ENCODE peak calls at places on chromosomes 1 and 21, in nine cellular contexts. C, H, D, O, F, Q, U, V and W are unnamed samples.

GRCh38 chr1:225689882-225690459 is 37.0 kb upstream of the ENAH start:
- DNase-seq in C (no peak), H (no peak), D (no peak), O (no peak), F (no peak), Q (no peak), U (peak), V (no peak), W (no peak)

GRCh38 chr1:2074944-2075740 is 24.9 kb downstream of the PRKCZ start:
- DNase-seq in C (no peak), H (no peak), D (no peak), O (no peak), F (no peak), Q (no peak), U (no peak), V (no peak), W (no peak)

GRCh38 chr1:193451606-193452005 is 265.2 kb upstream of the B3GALT2 start:
- DNase-seq in C (no peak), H (no peak), D (no peak), O (no peak), F (no peak), Q (no peak), U (no peak), V (no peak), W (no peak)

GRCh38 chr1:33094971-33095604 is 14.1 kb downstream of the AZIN2 start:
- DNase-seq in C (no peak), H (no peak), D (no peak), O (peak), F (no peak), Q (no peak), U (peak), V (peak), W (peak)

GRCh38 chr1:172928412-172928811 is 122.3 kb downstream of the TNFSF18 start:
- DNase-seq in C (no peak), H (no peak), D (no peak), O (no peak), F (no peak), Q (peak), U (no peak), V (no peak), W (no peak)

GRCh38 chr1:169217621-169218020 is 111.1 kb downstream of the ATP1B1 start:
- DNase-seq in C (no peak), H (no peak), D (no peak), O (no peak), F (no peak), Q (no peak), U (no peak), V (no peak), W (no peak)

GRCh38 chr1:21577933-21578332 is 68.7 kb downstream of the ALPL start:
- DNase-seq in C (no peak), H (no peak), D (no peak), O (no peak), F (no peak), Q (no peak), U (no peak), V (no peak), W (no peak)

GRCh38 chr1:18895317-18895716 is 7.0 kb downstream of the ALDH4A1 start:
- DNase-seq in C (no peak), H (no peak), D (no peak), O (no peak), F (no peak), Q (no peak), U (no peak), V (no peak), W (no peak)

GRCh38 chr1:109924316-109924715 is 13.7 kb downstream of the CSF1 start:
- DNase-seq in C (no peak), H (no peak), D (no peak), O (no peak), F (no peak), Q (no peak), U (no peak), V (no peak), W (no peak)

GRCh38 chr21:15850645-15851044 is 120.9 kb downstream of the USP25 start:
- DNase-seq in C (no peak), H (no peak), D (no peak), O (no peak), F (no peak), Q (no peak), U (no peak), V (peak), W (no peak)

GRCh38 chr1:21869620-21870121 is 57.6 kb downstream of the LDLRAD2 start:
- DNase-seq in C (no peak), H (no peak), D (peak), O (peak), F (peak), Q (peak), U (peak), V (peak), W (no peak)

GRCh38 chr1:155976062-155976912 is 2.1 kb downstream of the ARHGEF2 start:
- DNase-seq in C (peak), H (peak), D (no peak), O (peak), F (peak), Q (no peak), U (peak), V (peak), W (peak)

GRCh38 chr1:46528297-46528955 is 23.0 kb downstream of the KNCN start:
- DNase-seq in C (no peak), H (no peak), D (no peak), O (no peak), F (no peak), Q (no peak), U (no peak), V (no peak), W (no peak)

GRCh38 chr1:63877816-63878215 is 104.0 kb downstream of the ROR1 start:
- DNase-seq in C (no peak), H (no peak), D (no peak), O (no peak), F (no peak), Q (peak), U (no peak), V (no peak), W (no peak)

GRCh38 chr1:23779826-23780371 is 1.7 kb downstream of the PITHD1 start:
- DNase-seq in C (no peak), H (no peak), D (no peak), O (no peak), F (no peak), Q (no peak), U (no peak), V (peak), W (no peak)

GRCh38 chr21:45248893-45249381 is 38.8 kb downstream of the POFUT2 start:
- DNase-seq in C (no peak), H (no peak), D (no peak), O (peak), F (no peak), Q (no peak), U (no peak), V (no peak), W (no peak)

GRCh38 chr1:233102381-233102780 is 152.0 kb downstream of the NTPCR start:
- DNase-seq in C (no peak), H (no peak), D (no peak), O (no peak), F (no peak), Q (no peak), U (no peak), V (no peak), W (no peak)

GRCh38 chr1:167703557-167703956 is 18.2 kb upstream of the MPZL1 start:
- DNase-seq in C (no peak), H (no peak), D (no peak), O (no peak), F (peak), Q (no peak), U (no peak), V (no peak), W (no peak)

GRCh38 chr1:76635784-76636183 is 231.5 kb upstream of the ST6GALNAC5 start:
- DNase-seq in C (no peak), H (no peak), D (no peak), O (no peak), F (no peak), Q (no peak), U (no peak), V (no peak), W (no peak)

GRCh38 chr1:65232402-65233122 is 76.8 kb upstream of the DNAJC6 start:
- DNase-seq in C (no peak), H (no peak), D (no peak), O (no peak), F (no peak), Q (no peak), U (no peak), V (no peak), W (peak)

GRCh38 chr1:192668434-192668983 is 32.6 kb downstream of the RGS13 start:
- DNase-seq in C (no peak), H (no peak), D (no peak), O (no peak), F (no peak), Q (peak), U (no peak), V (peak), W (no peak)

GRCh38 chr1:54342306-54342705 is 63.9 kb downstream of the SSBP3 start:
- DNase-seq in C (no peak), H (no peak), D (no peak), O (no peak), F (no peak), Q (no peak), U (no peak), V (no peak), W (no peak)

GRCh38 chr21:34950980-34951379 is 98.1 kb downstream of the RUNX1 start:
- DNase-seq in C (no peak), H (no peak), D (no peak), O (no peak), F (no peak), Q (no peak), U (no peak), V (no peak), W (no peak)

GRCh38 chr21:45517249-45518065 is 24.8 kb downstream of the SLC19A1 start:
- DNase-seq in C (no peak), H (no peak), D (no peak), O (no peak), F (peak), Q (no peak), U (peak), V (no peak), W (no peak)

GRCh38 chr1:26820784-26821269 is 5.7 kb upstream of the ZDHHC18 start:
- DNase-seq in C (no peak), H (peak), D (no peak), O (no peak), F (no peak), Q (no peak), U (no peak), V (no peak), W (no peak)

GRCh38 chr1:1318131-1318652 is 6.3 kb downstream of the INTS11 start:
- DNase-seq in C (no peak), H (no peak), D (no peak), O (peak), F (peak), Q (peak), U (peak), V (peak), W (peak)

GRCh38 chr1:157045251-157046218 is at the start of gene ARHGEF11:
- DNase-seq in C (no peak), H (no peak), D (peak), O (peak), F (peak), Q (peak), U (peak), V (peak), W (peak)

GRCh38 chr1:85321237-85321964 is 45.0 kb upstream of the BCL10 start:
- DNase-seq in C (no peak), H (peak), D (no peak), O (no peak), F (no peak), Q (no peak), U (no peak), V (no peak), W (no peak)

GRCh38 chr1:96510911-96511310 is 210.7 kb upstream of the PTBP2 start:
- DNase-seq in C (no peak), H (no peak), D (no peak), O (no peak), F (no peak), Q (no peak), U (no peak), V (no peak), W (no peak)